ENCODE peak calls at places on chromosomes 7 and 10, in five cellular contexts. One of them, this sample, is unnamed.

GRCh38 chr7:51141451-51141971 is 175.1 kb downstream of the COBL start:
- DNase-seq in H1: no peak
- DNase-seq in neuronal stem cell: peak; percentile 26
- DNase-seq in trophoblast cell: no peak
- DNase-seq in H9: no peak
- DNase-seq in this sample: peak; percentile 43

GRCh38 chr10:15370212-15370740 is 813 bp downstream of the FAM171A1 start:
- DNase-seq in trophoblast cell: no peak
- DNase-seq in H9: no peak
- DNase-seq in H1: no peak
- DNase-seq in neuronal stem cell: peak; percentile 20
- DNase-seq in this sample: peak; percentile 53

GRCh38 chr10:78041170-78042057 is 7.8 kb downstream of the RPS24 start:
- DNase-seq in neuronal stem cell: no peak
- DNase-seq in trophoblast cell: no peak
- DNase-seq in H9: no peak
- DNase-seq in H1: no peak
- DNase-seq in this sample: no peak

GRCh38 chr7:27709137-27710075 is 30.6 kb upstream of the TAX1BP1 start:
- DNase-seq in neuronal stem cell: no peak
- DNase-seq in H9: no peak
- DNase-seq in H1: no peak
- DNase-seq in trophoblast cell: no peak
- DNase-seq in this sample: peak; percentile 54

GRCh38 chr7:50591480-50592438 is 26.6 kb upstream of the DDC start:
- DNase-seq in H1: no peak
- DNase-seq in H9: no peak
- DNase-seq in trophoblast cell: no peak
- DNase-seq in neuronal stem cell: no peak
- DNase-seq in this sample: no peak

GRCh38 chr7:94056796-94057207 is 52.6 kb upstream of the BET1 start:
- DNase-seq in H1: peak; percentile 21
- DNase-seq in H9: no peak
- DNase-seq in trophoblast cell: peak; percentile 84
- DNase-seq in neuronal stem cell: no peak
- DNase-seq in this sample: peak; percentile 94

GRCh38 chr7:133520248-133520647 is 267.4 kb downstream of the EXOC4 start:
- DNase-seq in H1: no peak
- DNase-seq in trophoblast cell: no peak
- DNase-seq in H9: no peak
- DNase-seq in neuronal stem cell: no peak
- DNase-seq in this sample: no peak

GRCh38 chr7:103637080-103637479 is 191.1 kb upstream of the SLC26A5 start:
- DNase-seq in trophoblast cell: no peak
- DNase-seq in H9: no peak
- DNase-seq in neuronal stem cell: no peak
- DNase-seq in H1: no peak
- DNase-seq in this sample: peak; percentile 53

GRCh38 chr10:50275650-50276235 is 24.4 kb upstream of the ASAH2 start:
- DNase-seq in neuronal stem cell: peak; percentile 14
- DNase-seq in H9: peak; percentile 60
- DNase-seq in H1: no peak
- DNase-seq in trophoblast cell: no peak
- DNase-seq in this sample: peak; percentile 10

GRCh38 chr10:86941426-86941825 is 16.0 kb downstream of the MMRN2 start:
- DNase-seq in H9: no peak
- DNase-seq in neuronal stem cell: no peak
- DNase-seq in H1: no peak
- DNase-seq in trophoblast cell: no peak
- DNase-seq in this sample: no peak

GRCh38 chr7:1028775-1029636 is 15.3 kb upstream of the GPR146 start:
- DNase-seq in H9: peak; percentile 67
- DNase-seq in H1: no peak
- DNase-seq in neuronal stem cell: peak; percentile 49
- DNase-seq in trophoblast cell: peak; percentile 90
- DNase-seq in this sample: peak; percentile 96

GRCh38 chr10:71726673-71727428 is 7.3 kb upstream of the C10orf105 start:
- DNase-seq in trophoblast cell: no peak
- DNase-seq in H1: no peak
- DNase-seq in neuronal stem cell: no peak
- DNase-seq in H9: no peak
- DNase-seq in this sample: no peak

GRCh38 chr10:69750726-69751125 is 51.0 kb upstream of the COL13A1 start:
- DNase-seq in trophoblast cell: no peak
- DNase-seq in neuronal stem cell: no peak
- DNase-seq in H9: no peak
- DNase-seq in H1: no peak
- DNase-seq in this sample: no peak

GRCh38 chr10:75941181-75941580 is 509.8 kb downstream of the LRMDA start:
- DNase-seq in neuronal stem cell: no peak
- DNase-seq in H1: no peak
- DNase-seq in trophoblast cell: no peak
- DNase-seq in H9: no peak
- DNase-seq in this sample: no peak

GRCh38 chr7:2143981-2144595 is 88.7 kb downstream of the MAD1L1 start:
- DNase-seq in H9: no peak
- DNase-seq in neuronal stem cell: no peak
- DNase-seq in trophoblast cell: no peak
- DNase-seq in H1: no peak
- DNase-seq in this sample: no peak

GRCh38 chr7:13111230-13111629 is 423.8 kb downstream of the ARL4A start:
- DNase-seq in H9: no peak
- DNase-seq in trophoblast cell: no peak
- DNase-seq in H1: no peak
- DNase-seq in neuronal stem cell: no peak
- DNase-seq in this sample: no peak

GRCh38 chr7:105154084-105154483 is 140.1 kb downstream of the KMT2E start:
- DNase-seq in H9: no peak
- DNase-seq in H1: no peak
- DNase-seq in trophoblast cell: no peak
- DNase-seq in neuronal stem cell: no peak
- DNase-seq in this sample: no peak

GRCh38 chr7:44748948-44749731 is 493 bp downstream of the ZMIZ2 start:
- DNase-seq in H9: no peak
- DNase-seq in H1: no peak
- DNase-seq in trophoblast cell: peak; percentile 53
- DNase-seq in neuronal stem cell: no peak
- DNase-seq in this sample: no peak

GRCh38 chr10:76717141-76717540 is 920.5 kb downstream of the KCNMA1 start:
- DNase-seq in trophoblast cell: no peak
- DNase-seq in H1: no peak
- DNase-seq in neuronal stem cell: no peak
- DNase-seq in H9: no peak
- DNase-seq in this sample: peak; percentile 53

GRCh38 chr7:47763063-47763974 is 181.4 kb upstream of the TNS3 start:
- DNase-seq in neuronal stem cell: peak; percentile 52
- DNase-seq in H1: no peak
- DNase-seq in trophoblast cell: no peak
- DNase-seq in H9: no peak
- DNase-seq in this sample: peak; percentile 92

GRCh38 chr10:84763965-84764364 is 435.6 kb downstream of the CCSER2 start:
- DNase-seq in H9: no peak
- DNase-seq in neuronal stem cell: no peak
- DNase-seq in H1: no peak
- DNase-seq in trophoblast cell: no peak
- DNase-seq in this sample: no peak

GRCh38 chr7:21767300-21767900 is 178.3 kb downstream of the CDCA7L start:
- DNase-seq in neuronal stem cell: peak; percentile 68
- DNase-seq in H1: peak; percentile 73
- DNase-seq in H9: peak; percentile 84
- DNase-seq in trophoblast cell: peak; percentile 68
- DNase-seq in this sample: peak; percentile 63

GRCh38 chr10:79248341-79248931 is 98.8 kb upstream of the PPIF start:
- DNase-seq in H9: no peak
- DNase-seq in neuronal stem cell: no peak
- DNase-seq in H1: no peak
- DNase-seq in trophoblast cell: no peak
- DNase-seq in this sample: peak; percentile 66

GRCh38 chr7:49346200-49346899 is 422.0 kb downstream of the CDC14C start:
- DNase-seq in trophoblast cell: no peak
- DNase-seq in H1: no peak
- DNase-seq in H9: no peak
- DNase-seq in neuronal stem cell: no peak
- DNase-seq in this sample: no peak

GRCh38 chr7:77738871-77739270 is 42.6 kb downstream of the RSBN1L start:
- DNase-seq in H1: no peak
- DNase-seq in trophoblast cell: peak; percentile 65
- DNase-seq in neuronal stem cell: no peak
- DNase-seq in H9: no peak
- DNase-seq in this sample: peak; percentile 88

GRCh38 chr10:129047585-129047984 is 419.5 kb upstream of the MGMT start:
- DNase-seq in neuronal stem cell: no peak
- DNase-seq in H1: no peak
- DNase-seq in H9: no peak
- DNase-seq in trophoblast cell: no peak
- DNase-seq in this sample: no peak

GRCh38 chr10:129048513-129048912 is 418.5 kb upstream of the MGMT start:
- DNase-seq in H1: no peak
- DNase-seq in neuronal stem cell: no peak
- DNase-seq in H9: no peak
- DNase-seq in trophoblast cell: no peak
- DNase-seq in this sample: no peak

GRCh38 chr10:129047001-129047400 is 420.0 kb upstream of the MGMT start:
- DNase-seq in trophoblast cell: no peak
- DNase-seq in H9: no peak
- DNase-seq in H1: no peak
- DNase-seq in neuronal stem cell: no peak
- DNase-seq in this sample: no peak

GRCh38 chr10:129045658-129046057 is 421.4 kb upstream of the MGMT start:
- DNase-seq in neuronal stem cell: no peak
- DNase-seq in trophoblast cell: no peak
- DNase-seq in H9: no peak
- DNase-seq in H1: no peak
- DNase-seq in this sample: no peak

DNA sequence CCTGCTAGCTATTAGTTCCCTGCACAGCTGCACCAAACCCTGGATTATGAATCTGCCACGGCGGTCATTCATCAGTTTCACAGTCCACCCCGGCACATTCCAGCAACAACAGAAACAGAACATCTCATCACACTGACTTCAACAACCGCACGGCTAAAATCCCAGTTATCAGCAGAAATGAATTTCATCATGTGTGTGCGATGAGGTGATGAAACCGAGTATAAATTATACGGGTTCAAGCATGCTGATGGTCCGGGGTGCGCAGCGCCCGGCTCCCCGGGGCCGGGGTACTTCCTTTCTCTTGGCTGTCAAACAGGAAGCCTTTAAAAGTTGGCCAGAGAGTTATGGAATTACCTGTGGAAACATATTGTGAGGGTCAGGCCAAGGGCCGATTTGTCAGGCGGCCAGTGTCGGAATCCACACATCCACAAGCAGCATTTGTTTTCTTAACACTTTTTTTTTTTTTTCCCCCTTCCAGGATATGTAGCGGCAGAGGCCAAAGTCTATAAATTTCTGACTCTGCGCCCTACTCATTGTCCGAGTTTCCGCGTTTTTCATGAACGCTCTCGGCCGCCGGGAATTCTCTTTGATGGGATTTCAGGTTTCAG is 420.9 kb upstream of the MGMT start:
- DNase-seq in H9: no peak
- DNase-seq in H1: no peak
- DNase-seq in neuronal stem cell: no peak
- DNase-seq in trophoblast cell: no peak
- DNase-seq in this sample: no peak
- H3K9ac ChIP-seq in H9: no peak overlapping the region
- H3K9ac ChIP-seq in H1: no peak overlapping the region
- H3K9ac ChIP-seq in neuronal stem cell: no peak overlapping the region
- H3K9ac ChIP-seq in trophoblast cell: no peak overlapping the region
- H3K9ac ChIP-seq in this sample: peak overlapping the region; percentile 49

GRCh38 chr10:7701158-7701742 is 1.9 kb upstream of the ITIH2 start:
- DNase-seq in trophoblast cell: no peak
- DNase-seq in H1: no peak
- DNase-seq in neuronal stem cell: no peak
- DNase-seq in H9: no peak
- DNase-seq in this sample: no peak
- H2BK12ac ChIP-seq in trophoblast cell: no peak overlapping the region
- H2BK12ac ChIP-seq in H1: no peak overlapping the region
- H2BK12ac ChIP-seq in neuronal stem cell: no peak overlapping the region
- H2BK12ac ChIP-seq in H9: no peak overlapping the region
- H2BK12ac ChIP-seq in this sample: no peak overlapping the region

DNA sequence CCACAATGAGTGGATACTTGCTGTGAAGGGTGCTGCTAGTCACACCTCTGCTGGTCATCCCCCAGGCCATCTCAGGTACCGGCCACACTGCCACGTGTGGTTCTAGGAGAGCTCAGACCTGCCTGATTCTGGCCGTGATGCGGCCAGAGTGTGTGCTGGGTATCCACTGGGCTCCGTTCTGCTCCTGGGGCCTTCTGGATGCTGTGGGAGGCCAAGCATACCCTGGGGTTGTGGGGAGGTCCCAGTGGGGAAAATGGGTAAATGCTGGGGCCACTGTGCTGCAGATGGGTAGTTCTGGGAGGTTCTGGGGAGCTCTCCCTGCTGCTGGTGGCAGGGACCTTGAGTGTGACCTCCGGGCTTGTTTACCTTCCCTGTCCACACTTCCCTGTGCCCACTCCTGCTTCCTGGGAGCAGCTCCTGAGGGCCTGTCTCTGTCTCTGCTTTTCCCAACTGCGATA is 318.4 kb downstream of the GLRX3 start:
- DNase-seq in trophoblast cell: no peak
- DNase-seq in H1: no peak
- DNase-seq in H9: no peak
- DNase-seq in neuronal stem cell: no peak
- DNase-seq in this sample: no peak
- H3K9ac ChIP-seq in trophoblast cell: no peak overlapping the region
- H3K9ac ChIP-seq in H1: no peak overlapping the region
- H3K9ac ChIP-seq in H9: no peak overlapping the region
- H3K9ac ChIP-seq in neuronal stem cell: no peak overlapping the region
- H3K9ac ChIP-seq in this sample: no peak overlapping the region

GRCh38 chr7:120274899-120275298 is 1.9 kb downstream of the KCND2 start:
- DNase-seq in neuronal stem cell: no peak
- DNase-seq in trophoblast cell: no peak
- DNase-seq in H9: no peak
- DNase-seq in H1: no peak
- DNase-seq in this sample: no peak

GRCh38 chr7:120280743-120281142 is 7.8 kb downstream of the KCND2 start:
- DNase-seq in neuronal stem cell: no peak
- DNase-seq in H1: no peak
- DNase-seq in trophoblast cell: no peak
- DNase-seq in H9: no peak
- DNase-seq in this sample: peak; percentile 17

GRCh38 chr7:120276720-120277119 is 3.7 kb downstream of the KCND2 start:
- DNase-seq in trophoblast cell: no peak
- DNase-seq in neuronal stem cell: no peak
- DNase-seq in H9: no peak
- DNase-seq in H1: no peak
- DNase-seq in this sample: no peak

GRCh38 chr7:120274482-120274881 is 1.5 kb downstream of the KCND2 start:
- DNase-seq in H1: no peak
- DNase-seq in neuronal stem cell: no peak
- DNase-seq in trophoblast cell: no peak
- DNase-seq in H9: no peak
- DNase-seq in this sample: no peak

DNA sequence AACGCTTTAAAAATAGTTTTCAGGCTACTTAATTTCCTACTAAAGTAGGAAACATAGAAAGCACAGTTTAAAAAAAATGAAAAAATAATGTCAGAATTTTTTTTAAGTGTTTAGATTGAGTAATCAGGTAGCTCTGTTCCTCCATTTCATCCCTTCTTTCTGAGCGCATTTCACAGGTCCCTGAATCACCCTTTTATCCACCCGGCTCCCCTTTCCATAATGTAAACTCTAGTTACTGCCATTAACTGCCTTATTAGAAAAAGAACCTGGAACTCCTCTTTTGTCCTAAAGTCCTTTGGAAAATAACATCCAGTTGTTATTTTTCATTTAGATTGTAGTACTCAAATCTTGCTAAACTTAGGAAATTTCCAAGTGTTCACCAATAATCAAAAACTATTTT is 5.8 kb downstream of the KCND2 start:
- DNase-seq in H1: no peak
- DNase-seq in trophoblast cell: no peak
- DNase-seq in H9: no peak
- DNase-seq in neuronal stem cell: no peak
- DNase-seq in this sample: no peak
- H2BK12ac ChIP-seq in H1: no peak overlapping the region
- H2BK12ac ChIP-seq in trophoblast cell: no peak overlapping the region
- H2BK12ac ChIP-seq in H9: no peak overlapping the region
- H2BK12ac ChIP-seq in neuronal stem cell: no peak overlapping the region
- H2BK12ac ChIP-seq in this sample: no peak overlapping the region

This sample was measured in mesenchymal stem cell.